ENCODE peak calls at places on chromosomes 7 and 10, in four cellular contexts. One of them, this sample, is unnamed.

GRCh38 chr10:97822261-97822687 is 27.4 kb upstream of the GOLGA7B start:
- DNase-seq in fibroblast of mammary gland: no peak
- DNase-seq in epithelial cell of esophagus: peak; percentile 59
- DNase-seq in breast epithelium: peak; percentile 30
- DNase-seq in this sample: no peak

GRCh38 chr7:124992881-124993562 is 63.4 kb upstream of the POT1 start:
- DNase-seq in fibroblast of mammary gland: peak; percentile 79
- DNase-seq in breast epithelium: no peak
- DNase-seq in epithelial cell of esophagus: peak; percentile 81
- DNase-seq in this sample: peak; percentile 93

GRCh38 chr7:24732646-24733413 is 24.4 kb downstream of the GSDME start:
- DNase-seq in breast epithelium: no peak
- DNase-seq in epithelial cell of esophagus: peak; percentile 86
- DNase-seq in fibroblast of mammary gland: peak; percentile 76
- DNase-seq in this sample: peak; percentile 69

GRCh38 chr7:158468225-158468624 is 119.4 kb downstream of the PTPRN2 start:
- DNase-seq in epithelial cell of esophagus: no peak
- DNase-seq in fibroblast of mammary gland: no peak
- DNase-seq in breast epithelium: no peak
- DNase-seq in this sample: no peak

GRCh38 chr7:139476891-139477290 is 6.6 kb downstream of the KLRG2 start:
- DNase-seq in epithelial cell of esophagus: no peak
- DNase-seq in breast epithelium: no peak
- DNase-seq in fibroblast of mammary gland: no peak
- DNase-seq in this sample: no peak

GRCh38 chr7:130735273-130735716 is 1.3 kb upstream of the KLF14 start:
- DNase-seq in epithelial cell of esophagus: no peak
- DNase-seq in breast epithelium: no peak
- DNase-seq in fibroblast of mammary gland: no peak
- DNase-seq in this sample: no peak

GRCh38 chr7:91266067-91266930 is 2.1 kb downstream of the FZD1 start:
- DNase-seq in fibroblast of mammary gland: no peak
- DNase-seq in breast epithelium: peak; percentile 43
- DNase-seq in epithelial cell of esophagus: peak; percentile 17
- DNase-seq in this sample: no peak

GRCh38 chr7:105581066-105581811 is at the start of gene EFCAB10:
- DNase-seq in fibroblast of mammary gland: peak; percentile 51
- DNase-seq in epithelial cell of esophagus: peak; percentile 63
- DNase-seq in breast epithelium: no peak
- DNase-seq in this sample: peak; percentile 54

DNA sequence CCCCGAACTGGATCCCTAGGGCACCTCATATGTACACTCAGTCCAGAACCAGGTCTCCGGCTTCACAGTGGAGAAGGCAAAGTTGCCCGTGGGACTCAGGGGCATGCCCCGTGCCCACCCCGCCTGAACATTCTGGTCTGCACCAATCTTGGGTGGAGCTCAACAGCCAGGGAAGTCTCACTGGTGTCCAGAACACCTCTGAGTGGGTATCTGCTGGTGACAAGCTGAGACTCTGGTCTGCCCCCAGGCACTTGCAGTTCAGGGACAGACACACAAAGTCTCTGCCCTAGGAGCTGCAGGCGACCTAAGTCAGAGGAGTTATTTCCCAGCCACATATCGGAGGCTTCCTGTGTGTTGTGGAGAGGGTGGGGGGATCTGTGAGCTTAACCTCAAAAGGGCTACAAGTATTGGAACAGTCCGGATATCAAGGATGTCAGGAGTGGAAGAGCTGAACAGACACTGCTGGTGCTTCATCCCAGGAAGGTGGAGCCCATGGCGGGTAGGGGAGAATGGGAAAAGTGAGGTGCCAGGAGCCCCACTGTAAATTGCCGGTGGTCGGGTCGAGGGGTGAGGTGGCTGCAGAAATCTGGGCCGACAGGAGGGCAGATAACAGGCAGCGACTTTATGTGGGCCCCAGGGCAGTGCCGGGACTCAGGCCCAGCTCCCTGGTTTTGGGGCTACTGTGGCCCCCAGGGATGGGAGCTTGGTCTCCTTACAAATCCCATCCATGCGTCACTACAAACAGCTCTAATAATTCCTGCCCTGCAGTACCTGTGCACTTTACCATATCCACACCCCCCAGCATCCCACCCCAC is 8.6 kb upstream of the TLX1 start:
- DNase-seq in breast epithelium: no peak
- DNase-seq in fibroblast of mammary gland: no peak
- DNase-seq in epithelial cell of esophagus: no peak
- DNase-seq in this sample: no peak
- H3K4me3 ChIP-seq in breast epithelium: no peak overlapping the region
- H3K4me3 ChIP-seq in fibroblast of mammary gland: no peak overlapping the region
- H3K4me3 ChIP-seq in epithelial cell of esophagus: no peak overlapping the region
- H3K4me3 ChIP-seq in this sample: no peak overlapping the region

DNA sequence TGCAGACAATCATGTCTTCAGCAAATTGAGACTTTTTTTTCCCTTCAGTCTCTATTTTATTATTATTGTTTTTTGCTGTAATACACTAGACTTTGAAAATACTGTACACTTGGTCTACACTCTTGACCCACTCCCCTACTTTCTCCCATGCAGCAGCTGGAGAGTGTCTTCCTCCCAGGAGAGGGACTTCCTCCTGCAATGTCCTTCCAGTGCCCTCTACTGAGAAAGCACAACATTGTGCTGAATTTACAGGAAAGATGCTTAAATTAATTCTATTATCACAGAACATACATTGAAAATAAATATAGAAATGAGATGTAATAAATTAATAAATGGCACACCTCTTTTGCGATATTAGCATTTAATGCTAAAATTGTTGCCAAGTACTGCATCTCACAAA is 411.3 kb downstream of the CCSER2 start:
- DNase-seq in breast epithelium: no peak
- DNase-seq in fibroblast of mammary gland: no peak
- DNase-seq in epithelial cell of esophagus: no peak
- DNase-seq in this sample: no peak
- TF ChIP-seq CTCF in breast epithelium: no peak
- TF ChIP-seq CTCF in fibroblast of mammary gland: no peak
- TF ChIP-seq CTCF in epithelial cell of esophagus: peak; percentile 9
- TF ChIP-seq CTCF in this sample: no peak

DNA sequence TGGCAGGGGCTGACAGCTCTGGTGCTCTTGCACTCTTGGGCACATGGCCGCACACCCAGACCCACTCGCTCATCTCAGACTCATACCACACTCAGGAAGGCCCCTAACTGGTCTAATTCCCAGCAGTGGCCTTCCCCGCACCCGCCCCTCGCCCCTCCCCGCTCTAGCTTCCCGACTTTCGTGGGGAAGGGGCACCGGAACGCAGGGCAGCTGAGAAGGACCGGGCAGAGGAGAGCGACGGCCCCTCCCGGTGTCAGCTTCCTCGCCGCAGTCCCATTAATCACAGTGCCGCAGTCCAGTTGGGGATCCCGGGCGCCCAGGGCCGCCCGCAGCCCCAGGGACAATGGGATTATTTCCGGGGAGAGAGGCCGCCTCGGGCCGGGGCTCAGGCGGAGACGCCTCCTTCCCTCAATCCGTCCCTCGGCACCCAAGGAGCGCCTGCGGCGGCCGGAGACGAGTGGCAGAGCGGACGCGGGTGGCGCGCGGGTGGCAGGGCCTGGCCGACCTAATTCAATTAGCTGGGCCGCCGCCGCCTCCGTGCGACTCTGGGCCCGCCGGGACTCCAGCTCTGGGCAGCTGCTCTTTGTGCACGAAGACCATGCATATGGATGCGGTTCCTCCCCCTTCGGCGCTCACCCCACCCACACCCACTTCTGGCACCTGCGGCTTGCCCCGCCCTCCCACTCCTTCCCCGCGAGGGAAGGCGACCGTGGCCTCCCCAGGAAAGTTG is 7.8 kb upstream of the TLX1 start:
- DNase-seq in epithelial cell of esophagus: no peak
- DNase-seq in breast epithelium: no peak
- DNase-seq in fibroblast of mammary gland: no peak
- DNase-seq in this sample: no peak
- H3K4me3 ChIP-seq in epithelial cell of esophagus: no peak overlapping the region
- H3K4me3 ChIP-seq in breast epithelium: no peak overlapping the region
- H3K4me3 ChIP-seq in fibroblast of mammary gland: no peak overlapping the region
- H3K4me3 ChIP-seq in this sample: no peak overlapping the region

GRCh38 chr7:30896783-30897617 is 14.7 kb upstream of the AQP1 start:
- DNase-seq in fibroblast of mammary gland: no peak
- DNase-seq in epithelial cell of esophagus: no peak
- DNase-seq in breast epithelium: no peak
- DNase-seq in this sample: peak; percentile 6

GRCh38 chr7:30896041-30896440 is 15.6 kb upstream of the AQP1 start:
- DNase-seq in fibroblast of mammary gland: no peak
- DNase-seq in epithelial cell of esophagus: no peak
- DNase-seq in breast epithelium: no peak
- DNase-seq in this sample: peak; percentile 29

GRCh38 chr7:30893357-30893756 is 18.3 kb upstream of the AQP1 start:
- DNase-seq in epithelial cell of esophagus: no peak
- DNase-seq in fibroblast of mammary gland: no peak
- DNase-seq in breast epithelium: no peak
- DNase-seq in this sample: peak; percentile 80

GRCh38 chr7:30894009-30894408 is 17.6 kb upstream of the AQP1 start:
- DNase-seq in breast epithelium: no peak
- DNase-seq in fibroblast of mammary gland: no peak
- DNase-seq in epithelial cell of esophagus: no peak
- DNase-seq in this sample: no peak

DNA sequence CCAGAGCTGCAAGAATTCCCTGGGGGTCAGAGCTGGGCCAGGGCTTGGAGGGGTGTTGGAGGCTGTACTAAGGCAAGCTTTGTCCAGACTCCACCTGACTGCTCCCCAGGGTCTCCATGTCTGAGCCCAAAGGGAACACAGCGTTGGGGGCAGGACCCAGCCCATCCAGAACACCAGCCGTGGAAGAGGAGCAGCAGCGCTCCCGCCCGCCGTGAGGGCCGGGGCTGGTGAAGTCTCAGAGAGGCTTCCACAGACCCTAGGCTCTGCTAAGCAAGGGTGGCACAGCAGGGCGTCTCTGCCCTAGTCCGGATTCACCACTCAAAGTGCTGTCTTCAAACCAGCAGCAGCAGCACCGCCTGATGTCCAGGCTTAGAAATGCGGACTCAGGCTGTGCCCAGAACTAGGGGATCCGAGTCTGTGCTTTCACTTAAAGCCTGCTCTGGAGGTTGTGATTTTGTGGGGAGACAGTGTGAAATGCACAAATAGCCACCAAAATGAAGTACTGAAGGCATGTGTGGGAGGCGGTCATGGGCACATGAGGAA is 16.7 kb upstream of the AQP1 start:
- DNase-seq in fibroblast of mammary gland: no peak
- DNase-seq in breast epithelium: no peak
- DNase-seq in epithelial cell of esophagus: no peak
- DNase-seq in this sample: peak; percentile 9
- TF ChIP-seq CTCF in fibroblast of mammary gland: no peak
- TF ChIP-seq CTCF in breast epithelium: no peak
- TF ChIP-seq CTCF in epithelial cell of esophagus: no peak
- TF ChIP-seq CTCF in this sample: peak; percentile 4